ENCODE peak calls at places on chromosome 19, in four cellular contexts. One of them, this sample, is unnamed.

GRCh38 chr19:907183-907853 is 5.7 kb downstream of the R3HDM4 start:
- DNase-seq in OCI-LY7: peak
- DNase-seq in GM23338: no peak
- DNase-seq in SK-N-SH: no peak
- DNase-seq in this sample: no peak

GRCh38 chr19:43731346-43731745 is 15.5 kb downstream of the IRGC start:
- DNase-seq in OCI-LY7: no peak
- DNase-seq in GM23338: no peak
- DNase-seq in SK-N-SH: no peak
- DNase-seq in this sample: no peak

GRCh38 chr19:45758921-45759320 is 10.1 kb downstream of the SIX5 start:
- DNase-seq in OCI-LY7: no peak
- DNase-seq in GM23338: no peak
- DNase-seq in SK-N-SH: no peak
- DNase-seq in this sample: no peak

GRCh38 chr19:41298327-41298964 is 11.5 kb upstream of the CCDC97 start:
- DNase-seq in OCI-LY7: no peak
- DNase-seq in GM23338: no peak
- DNase-seq in SK-N-SH: no peak
- DNase-seq in this sample: peak

GRCh38 chr19:19056636-19057275 is 7.0 kb upstream of the SLC25A42 start:
- DNase-seq in OCI-LY7: no peak
- DNase-seq in GM23338: no peak
- DNase-seq in SK-N-SH: no peak
- DNase-seq in this sample: no peak

GRCh38 chr19:38786572-38787265 is 2.3 kb upstream of the LGALS7B start:
- DNase-seq in OCI-LY7: no peak
- DNase-seq in GM23338: no peak
- DNase-seq in SK-N-SH: no peak
- DNase-seq in this sample: no peak

GRCh38 chr19:18948075-18948975 is 7.3 kb upstream of the HOMER3 start:
- DNase-seq in OCI-LY7: no peak
- DNase-seq in GM23338: no peak
- DNase-seq in SK-N-SH: no peak
- DNase-seq in this sample: no peak

GRCh38 chr19:29497686-29498436 is 27.9 kb upstream of the VSTM2B start:
- DNase-seq in OCI-LY7: no peak
- DNase-seq in GM23338: no peak
- DNase-seq in SK-N-SH: no peak
- DNase-seq in this sample: no peak

GRCh38 chr19:6662692-6663091 is 7.3 kb downstream of the TNFSF14 start:
- DNase-seq in OCI-LY7: no peak
- DNase-seq in GM23338: no peak
- DNase-seq in SK-N-SH: no peak
- DNase-seq in this sample: no peak

GRCh38 chr19:6018786-6019185 is 40.8 kb upstream of the RANBP3 start:
- DNase-seq in OCI-LY7: peak
- DNase-seq in GM23338: peak
- DNase-seq in SK-N-SH: peak
- DNase-seq in this sample: no peak

GRCh38 chr19:44552324-44552723 is 22.8 kb upstream of the CEACAM20 start:
- DNase-seq in OCI-LY7: peak
- DNase-seq in GM23338: peak
- DNase-seq in SK-N-SH: peak
- DNase-seq in this sample: peak

GRCh38 chr19:19081642-19082151 is 17.9 kb downstream of the SLC25A42 start:
- DNase-seq in OCI-LY7: no peak
- DNase-seq in GM23338: no peak
- DNase-seq in SK-N-SH: no peak
- DNase-seq in this sample: no peak

GRCh38 chr19:43711751-43712355 is 4.0 kb upstream of the IRGC start:
- DNase-seq in OCI-LY7: no peak
- DNase-seq in GM23338: no peak
- DNase-seq in SK-N-SH: no peak
- DNase-seq in this sample: no peak

GRCh38 chr19:37941820-37942515 is 35.0 kb downstream of the SIPA1L3 start:
- DNase-seq in OCI-LY7: no peak
- DNase-seq in GM23338: no peak
- DNase-seq in SK-N-SH: no peak
- DNase-seq in this sample: peak

GRCh38 chr19:51724543-51724942 is 752 bp upstream of the HAS1 start:
- DNase-seq in OCI-LY7: no peak
- DNase-seq in GM23338: no peak
- DNase-seq in SK-N-SH: no peak
- DNase-seq in this sample: no peak

GRCh38 chr19:372306-372890 is 27.8 kb upstream of the MIER2 start:
- DNase-seq in OCI-LY7: no peak
- DNase-seq in GM23338: no peak
- DNase-seq in SK-N-SH: peak
- DNase-seq in this sample: peak

GRCh38 chr19:6728346-6728745 is 7.9 kb upstream of the C3 start:
- DNase-seq in OCI-LY7: peak
- DNase-seq in GM23338: no peak
- DNase-seq in SK-N-SH: no peak
- DNase-seq in this sample: no peak

GRCh38 chr19:3343619-3344502 is 22.5 kb upstream of the NFIC start:
- DNase-seq in OCI-LY7: peak
- DNase-seq in GM23338: peak
- DNase-seq in SK-N-SH: peak
- DNase-seq in this sample: no peak

GRCh38 chr19:39130337-39131254 is 5.0 kb downstream of the PAK4 start:
- DNase-seq in OCI-LY7: no peak
- DNase-seq in GM23338: no peak
- DNase-seq in SK-N-SH: peak
- DNase-seq in this sample: no peak

GRCh38 chr19:45162464-45163143 is 1.8 kb upstream of the NKPD1 start:
- DNase-seq in OCI-LY7: no peak
- DNase-seq in GM23338: no peak
- DNase-seq in SK-N-SH: no peak
- DNase-seq in this sample: no peak

GRCh38 chr19:18029617-18030338 is 21.8 kb downstream of the ARRDC2 start:
- DNase-seq in OCI-LY7: no peak
- DNase-seq in GM23338: no peak
- DNase-seq in SK-N-SH: peak
- DNase-seq in this sample: peak

GRCh38 chr19:44627631-44628030 is 14.3 kb downstream of the IGSF23 start:
- DNase-seq in OCI-LY7: no peak
- DNase-seq in GM23338: no peak
- DNase-seq in SK-N-SH: no peak
- DNase-seq in this sample: no peak

GRCh38 chr19:45558399-45558878 is 26.2 kb downstream of the OPA3 start:
- DNase-seq in OCI-LY7: peak
- DNase-seq in GM23338: peak
- DNase-seq in SK-N-SH: peak
- DNase-seq in this sample: peak

GRCh38 chr19:11971045-11971444 is 6.2 kb downstream of the ZNF763 start:
- DNase-seq in OCI-LY7: no peak
- DNase-seq in GM23338: no peak
- DNase-seq in SK-N-SH: no peak
- DNase-seq in this sample: no peak

GRCh38 chr19:11963566-11964355 is 1.1 kb upstream of the ZNF763 start:
- DNase-seq in OCI-LY7: peak
- DNase-seq in GM23338: peak
- DNase-seq in SK-N-SH: peak
- DNase-seq in this sample: peak

GRCh38 chr19:11964496-11964857 is 363 bp upstream of the ZNF763 start:
- DNase-seq in OCI-LY7: no peak
- DNase-seq in GM23338: peak
- DNase-seq in SK-N-SH: peak
- DNase-seq in this sample: no peak

GRCh38 chr19:11970174-11970573 is 5.3 kb downstream of the ZNF763 start:
- DNase-seq in OCI-LY7: no peak
- DNase-seq in GM23338: no peak
- DNase-seq in SK-N-SH: no peak
- DNase-seq in this sample: no peak

GRCh38 chr19:11964858-11965645 is at the start of gene ZNF763:
- DNase-seq in OCI-LY7: peak
- DNase-seq in GM23338: peak
- DNase-seq in SK-N-SH: peak
- DNase-seq in this sample: peak
- TF ChIP-seq EZH2phosphoT487 in OCI-LY7: no peak
- TF ChIP-seq EZH2phosphoT487 in GM23338: no peak
- TF ChIP-seq EZH2phosphoT487 in SK-N-SH: no peak
- TF ChIP-seq EZH2phosphoT487 in this sample: no peak

DNA sequence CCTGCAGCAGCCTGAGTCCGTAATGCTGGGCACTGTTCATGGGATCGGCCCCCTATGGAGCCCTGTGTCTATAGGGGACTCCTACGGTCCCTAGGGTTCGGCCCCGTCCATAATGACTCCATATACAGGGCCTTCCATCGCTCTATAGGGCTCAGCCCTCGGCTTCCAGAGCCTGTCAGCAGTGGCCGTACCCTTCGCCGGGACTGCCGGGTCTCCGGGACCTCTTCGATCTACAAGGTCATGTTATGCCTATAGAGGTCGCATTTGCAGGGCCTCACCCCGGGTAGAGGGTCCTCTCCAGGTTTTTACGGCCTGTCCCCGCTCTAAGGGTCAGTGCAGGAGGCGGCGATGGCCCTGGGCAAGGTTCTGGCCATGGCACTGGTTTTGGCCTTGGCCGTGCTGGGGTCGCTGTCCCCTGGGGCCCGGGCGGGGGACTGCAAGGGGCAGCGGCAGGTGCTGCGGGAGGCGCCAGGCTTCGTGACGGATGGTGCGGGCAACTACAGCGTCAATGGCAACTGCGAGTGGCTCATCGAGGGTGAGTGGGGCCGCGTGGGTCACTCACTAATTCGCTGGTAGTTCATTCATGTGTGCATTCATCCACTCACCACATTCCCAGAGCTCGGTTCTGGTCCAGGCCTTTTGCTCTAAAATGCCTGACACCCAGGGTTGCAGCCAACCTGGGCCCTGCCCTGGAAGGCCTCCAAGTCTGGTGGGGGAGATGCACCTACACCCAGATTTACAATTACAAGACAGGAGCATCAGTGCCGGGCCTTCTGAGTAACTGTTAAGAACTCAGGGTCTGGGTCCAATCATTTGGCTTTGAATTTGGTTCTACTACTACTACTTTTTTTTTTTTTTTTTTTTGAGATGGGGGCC is 699 bp downstream of the MEGF8 start:
- DNase-seq in OCI-LY7: peak
- DNase-seq in GM23338: peak
- DNase-seq in SK-N-SH: peak
- DNase-seq in this sample: no peak
- TF ChIP-seq CTCF in OCI-LY7: peak
- TF ChIP-seq CTCF in GM23338: peak
- TF ChIP-seq CTCF in SK-N-SH: peak
- TF ChIP-seq CTCF in this sample: no peak

DNA sequence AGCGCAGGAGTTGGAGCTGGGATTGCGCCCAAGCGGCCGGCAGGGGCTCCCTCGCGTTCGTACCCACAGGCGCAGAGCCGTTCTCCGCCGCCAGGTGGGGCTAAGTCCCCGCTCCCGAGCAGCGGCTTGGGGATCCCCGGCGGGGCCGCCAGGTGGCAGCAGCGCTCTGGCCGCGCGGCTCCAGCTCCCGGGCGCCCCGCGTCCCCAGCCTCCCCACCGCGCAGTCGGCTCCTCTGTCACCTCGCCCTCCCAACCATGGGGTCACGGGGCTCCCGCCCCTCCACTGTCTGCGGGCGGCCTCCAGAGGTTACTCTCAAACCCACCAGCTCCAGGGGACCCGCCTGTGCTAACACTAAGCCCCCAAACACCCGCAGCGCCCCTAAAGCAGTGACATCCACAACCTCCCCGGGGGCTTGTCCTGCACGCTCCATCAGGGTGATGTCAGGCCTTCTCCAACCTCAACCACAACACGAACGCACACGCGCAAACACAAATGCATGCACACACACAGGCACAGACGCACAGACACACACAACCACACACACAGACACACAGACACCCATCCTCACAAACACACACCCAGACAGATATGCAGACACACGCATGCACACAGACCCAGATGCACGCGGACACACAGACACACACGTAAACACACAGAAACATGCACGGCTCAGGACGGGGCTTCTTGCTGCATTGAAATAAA is 18.4 kb upstream of the KCTD15 start:
- DNase-seq in OCI-LY7: peak
- DNase-seq in GM23338: peak
- DNase-seq in SK-N-SH: peak
- DNase-seq in this sample: peak
- TF ChIP-seq EZH2phosphoT487 in OCI-LY7: no peak
- TF ChIP-seq EZH2phosphoT487 in GM23338: no peak
- TF ChIP-seq EZH2phosphoT487 in SK-N-SH: no peak
- TF ChIP-seq EZH2phosphoT487 in this sample: no peak

DNA sequence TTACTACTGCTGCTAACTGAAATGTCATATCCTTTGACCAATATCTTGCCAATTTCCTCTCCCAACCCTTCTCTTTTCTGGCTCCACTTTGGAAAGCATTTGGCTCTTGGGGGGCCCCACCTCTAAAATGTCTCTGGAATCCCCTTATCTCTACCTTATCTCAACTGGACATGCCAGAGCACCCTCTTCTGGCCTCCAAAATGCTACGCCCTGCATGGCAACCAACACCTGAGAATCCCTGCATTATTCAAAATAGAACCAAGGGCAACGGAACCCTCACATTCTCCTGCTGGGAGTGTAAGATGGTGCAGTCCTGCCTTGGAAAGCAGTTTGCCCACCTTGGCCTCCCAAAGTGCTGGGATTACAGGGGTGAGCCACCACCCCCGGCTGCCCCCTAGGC is 35.3 kb downstream of the CERS4 start:
- DNase-seq in OCI-LY7: no peak
- DNase-seq in GM23338: no peak
- DNase-seq in SK-N-SH: no peak
- DNase-seq in this sample: no peak
- TF ChIP-seq CTCF in OCI-LY7: peak
- TF ChIP-seq CTCF in GM23338: peak
- TF ChIP-seq CTCF in SK-N-SH: no peak
- TF ChIP-seq CTCF in this sample: no peak

GRCh38 chr19:16367269-16367683 is 42.6 kb downstream of the KLF2 start:
- DNase-seq in OCI-LY7: peak
- DNase-seq in GM23338: no peak
- DNase-seq in SK-N-SH: no peak
- DNase-seq in this sample: no peak
- TF ChIP-seq EZH2phosphoT487 in OCI-LY7: no peak
- TF ChIP-seq EZH2phosphoT487 in GM23338: no peak
- TF ChIP-seq EZH2phosphoT487 in SK-N-SH: no peak
- TF ChIP-seq EZH2phosphoT487 in this sample: no peak

GRCh38 chr19:4720037-4720700 is 3.5 kb downstream of the DPP9 start:
- DNase-seq in OCI-LY7: no peak
- DNase-seq in GM23338: no peak
- DNase-seq in SK-N-SH: no peak
- DNase-seq in this sample: no peak

GRCh38 chr19:4719499-4719866 is 4.2 kb downstream of the DPP9 start:
- DNase-seq in OCI-LY7: no peak
- DNase-seq in GM23338: no peak
- DNase-seq in SK-N-SH: peak
- DNase-seq in this sample: no peak

GRCh38 chr19:4715529-4716221 is 8.0 kb downstream of the DPP9 start:
- DNase-seq in OCI-LY7: no peak
- DNase-seq in GM23338: no peak
- DNase-seq in SK-N-SH: peak
- DNase-seq in this sample: no peak

GRCh38 chr19:4717966-4718701 is 5.5 kb downstream of the DPP9 start:
- DNase-seq in OCI-LY7: no peak
- DNase-seq in GM23338: no peak
- DNase-seq in SK-N-SH: peak
- DNase-seq in this sample: no peak

GRCh38 chr19:4717191-4717965 is 6.3 kb downstream of the DPP9 start:
- DNase-seq in OCI-LY7: no peak
- DNase-seq in GM23338: no peak
- DNase-seq in SK-N-SH: peak
- DNase-seq in this sample: peak
- TF ChIP-seq CTCF in OCI-LY7: no peak
- TF ChIP-seq CTCF in GM23338: no peak
- TF ChIP-seq CTCF in SK-N-SH: no peak
- TF ChIP-seq CTCF in this sample: no peak

GRCh38 chr19:21740559-21740958 is 26.8 kb downstream of the ZNF100 start:
- DNase-seq in OCI-LY7: no peak
- DNase-seq in GM23338: no peak
- DNase-seq in SK-N-SH: no peak
- DNase-seq in this sample: no peak
- TF ChIP-seq EZH2phosphoT487 in OCI-LY7: no peak
- TF ChIP-seq EZH2phosphoT487 in GM23338: no peak
- TF ChIP-seq EZH2phosphoT487 in SK-N-SH: no peak
- TF ChIP-seq EZH2phosphoT487 in this sample: no peak